ENCODE peak calls at places on chromosomes 5 and 9, in eight cellular contexts. B is adrenal gland, G is GM12865, S is neural progenitor cell, Q is fibroblast of lung, O is upper lobe of right lung, I is GM12878, N is IMR-90. R is an unnamed sample.
A peak's percentile ranks its signal among the peaks of the same experiment; 100 is the strongest.

GRCh38 chr5:171762016-171762415 is 23.6 kb upstream of the SMIM23 start:
- DNase-seq in S (no peak), I (no peak), B (no peak), G (no peak), Q (no peak), N (no peak), O (no peak), R (no peak)

GRCh38 chr5:171600736-171601265 is 181.4 kb downstream of the FGF18 start:
- DNase-seq in Q (peak; percentile 20), B (peak; percentile 25), G (no peak), I (no peak), O (no peak), S (no peak), N (peak; percentile 16), R (no peak)

GRCh38 chr5:145918397-145918796 is 18.0 kb upstream of the SH3RF2 start:
- DNase-seq in N (no peak), O (no peak), G (no peak), S (no peak), I (no peak), B (no peak), Q (no peak), R (no peak)

GRCh38 chr5:175059687-175060194 is 335.4 kb downstream of the MSX2 start:
- DNase-seq in I (no peak), B (peak; percentile 34), Q (peak; percentile 71), O (no peak), S (peak; percentile 90), G (peak; percentile 12), N (peak; percentile 62), R (no peak)

GRCh38 chr9:21682981-21683380 is 119.5 kb upstream of the MTAP start:
- DNase-seq in G (no peak), B (no peak), Q (peak; percentile 81), I (no peak), O (no peak), N (peak; percentile 49), S (no peak), R (peak; percentile 90)

GRCh38 chr5:52875827-52876226 is 88.1 kb downstream of the ITGA1 start:
- DNase-seq in B (no peak), Q (no peak), G (no peak), S (no peak), I (no peak), O (no peak), N (no peak), R (no peak)

GRCh38 chr5:163105456-163105855 is 331.9 kb upstream of the CCNG1 start:
- DNase-seq in N (no peak), Q (peak; percentile 73), S (no peak), B (peak; percentile 8), O (no peak), G (no peak), I (no peak), R (peak; percentile 72)

GRCh38 chr5:98705841-98706240 is 67.6 kb upstream of the RGMB start:
- DNase-seq in N (peak; percentile 49), I (no peak), S (no peak), O (no peak), Q (peak; percentile 31), G (no peak), B (no peak), R (no peak)

GRCh38 chr5:78745985-78746384 is 97.4 kb upstream of the LHFPL2 start:
- DNase-seq in G (no peak), S (peak; percentile 31), I (no peak), O (no peak), B (no peak), N (no peak), Q (peak; percentile 74), R (no peak)

GRCh38 chr5:149680810-149681221 is 49.3 kb upstream of the PPARGC1B start:
- DNase-seq in B (peak; percentile 39), S (no peak), G (peak; percentile 79), O (peak; percentile 82), N (no peak), I (peak; percentile 84), Q (no peak), R (no peak)

GRCh38 chr9:123537809-123538208 is 181.8 kb downstream of the CRB2 start:
- DNase-seq in S (no peak), I (no peak), Q (no peak), O (no peak), G (no peak), N (no peak), B (no peak), R (no peak)

GRCh38 chr5:132475531-132475930 is 15.0 kb downstream of the IRF1 start:
- DNase-seq in N (no peak), Q (no peak), O (peak; percentile 33), S (no peak), B (no peak), G (no peak), I (no peak), R (no peak)

GRCh38 chr9:72203205-72203803 is 54.1 kb downstream of the GDA start:
- DNase-seq in S (peak; percentile 63), G (peak; percentile 50), Q (peak; percentile 7), B (peak; percentile 29), N (peak; percentile 22), O (no peak), I (no peak), R (peak; percentile 66)

GRCh38 chr9:115167175-115167574 is 49.2 kb upstream of the TNC start:
- DNase-seq in I (no peak), N (peak; percentile 79), B (no peak), O (no peak), G (no peak), S (no peak), Q (peak; percentile 91), R (peak; percentile 86)

GRCh38 chr9:120175031-120175430 is 404.9 kb downstream of the CDK5RAP2 start:
- DNase-seq in S (no peak), N (no peak), G (no peak), B (no peak), I (no peak), O (no peak), Q (no peak), R (no peak)

GRCh38 chr9:93649610-93650261 is 73.4 kb downstream of the PHF2 start:
- DNase-seq in O (peak; percentile 10), S (no peak), Q (no peak), N (peak; percentile 19), I (no peak), B (no peak), G (no peak), R (peak; percentile 29)

GRCh38 chr9:93648836-93649235 is 72.5 kb downstream of the PHF2 start:
- DNase-seq in O (peak; percentile 45), N (no peak), B (no peak), I (no peak), Q (no peak), S (no peak), G (no peak), R (no peak)

GRCh38 chr9:93646640-93647178 is 70.3 kb downstream of the PHF2 start:
- DNase-seq in S (no peak), I (no peak), O (peak; percentile 45), Q (no peak), G (no peak), B (no peak), N (no peak), R (no peak)

GRCh38 chr9:93645921-93646639 is 69.7 kb downstream of the PHF2 start:
- DNase-seq in O (peak; percentile 33), S (no peak), G (no peak), N (no peak), I (no peak), Q (no peak), B (no peak), R (no peak)

DNA sequence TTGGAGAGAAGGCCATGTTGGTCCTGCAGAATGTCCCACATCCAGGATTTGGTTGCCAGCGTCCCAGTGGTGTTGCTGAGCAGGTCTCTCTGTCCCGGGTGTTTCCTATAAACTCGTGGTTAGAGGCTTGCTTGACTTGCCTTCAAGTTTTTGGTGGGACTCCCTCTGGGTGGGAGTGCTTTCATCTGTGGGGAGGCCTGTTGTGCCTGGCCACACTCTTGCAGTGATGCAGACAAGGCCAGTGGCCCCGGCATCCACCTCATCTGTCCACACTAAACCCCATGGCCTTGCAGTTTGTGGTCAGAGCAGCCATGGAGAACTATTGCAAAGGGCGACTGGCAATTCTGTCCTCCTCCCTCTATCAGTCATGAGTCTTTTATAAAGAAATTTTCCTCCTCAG is 71.8 kb downstream of the PHF2 start:
- DNase-seq in S (no peak), N (no peak), B (no peak), G (no peak), I (no peak), O (peak; percentile 32), Q (no peak), R (no peak)
- H3K4me3 ChIP-seq in S (no peak overlapping the region), N (no peak overlapping the region), B (no peak overlapping the region), G (no peak overlapping the region), I (no peak overlapping the region), O (no peak overlapping the region), Q (no peak overlapping the region), R (no peak overlapping the region)

GRCh38 chr9:105859428-105860091 is 165.2 kb downstream of the TMEM38B start:
- DNase-seq in S (no peak), Q (no peak), N (no peak), G (no peak), O (no peak), I (no peak), B (no peak), R (no peak)
- TF ChIP-seq CTCF in S (no peak), Q (no peak), N (no peak), G (no peak), O (no peak), I (no peak), B (no peak), R (no peak)

GRCh38 chr9:133979124-133979920 is 12.8 kb downstream of the VAV2 start:
- DNase-seq in Q (peak; percentile 46), S (peak; percentile 71), O (peak; percentile 71), G (peak; percentile 67), I (no peak), N (peak; percentile 37), B (peak; percentile 38), R (no peak)
- H3K4me3 ChIP-seq in Q (no peak overlapping the region), S (no peak overlapping the region), O (peak overlapping the region; percentile 29), G (no peak overlapping the region), I (peak overlapping the region; percentile 20), N (no peak overlapping the region), B (no peak overlapping the region), R (no peak overlapping the region)

GRCh38 chr5:177576169-177576568 is 15.8 kb upstream of the TMED9 start:
- DNase-seq in N (no peak), I (no peak), S (no peak), O (no peak), G (no peak), Q (no peak), B (no peak), R (peak; percentile 65)
- TF ChIP-seq CTCF in N (no peak), I (no peak), S (no peak), O (no peak), G (no peak), Q (no peak), B (no peak), R (peak; percentile 37)

GRCh38 chr5:176425138-176425537 is 8.8 kb upstream of the CLTB start:
- DNase-seq in B (no peak), O (no peak), G (no peak), I (no peak), N (peak; percentile 60), Q (peak; percentile 94), S (no peak), R (no peak)

GRCh38 chr5:176427971-176428370 is 11.6 kb upstream of the CLTB start:
- DNase-seq in N (peak; percentile 55), O (no peak), Q (no peak), B (no peak), G (no peak), S (no peak), I (no peak), R (peak; percentile 52)

GRCh38 chr5:176425791-176426190 is 9.5 kb upstream of the CLTB start:
- DNase-seq in G (no peak), B (no peak), S (no peak), Q (no peak), N (no peak), O (no peak), I (no peak), R (no peak)

GRCh38 chr5:176420972-176421544 is 4.7 kb upstream of the CLTB start:
- DNase-seq in G (no peak), S (no peak), N (no peak), B (no peak), I (no peak), O (no peak), Q (no peak), R (no peak)

GRCh38 chr5:176424181-176424580 is 7.8 kb upstream of the CLTB start:
- DNase-seq in B (no peak), S (no peak), N (no peak), Q (no peak), O (no peak), I (no peak), G (no peak), R (no peak)
- H3K4me3 ChIP-seq in B (no peak overlapping the region), S (no peak overlapping the region), N (no peak overlapping the region), Q (no peak overlapping the region), O (no peak overlapping the region), I (no peak overlapping the region), G (no peak overlapping the region), R (no peak overlapping the region)

R was measured in epithelial cell of esophagus.